ENCODE peak calls at places on chromosomes 2 and 18, in five cellular contexts. One of them, this sample, is unnamed. For H3K4me1, the result is how much of the 10 kb centered on the place peaks cover.

GRCh38 chr2:165074884-165075283 is 119.6 kb upstream of the SLC38A11 start:
- DNase-seq in CD8-positive, alpha-beta memory T cell: no peak
- DNase-seq in stomach: no peak
- DNase-seq in K562: no peak
- DNase-seq in cardiac muscle cell: no peak
- DNase-seq in this sample: no peak

GRCh38 chr2:208097801-208098200 is 26.5 kb downstream of the CRYGD start:
- DNase-seq in stomach: no peak
- DNase-seq in K562: no peak
- DNase-seq in CD8-positive, alpha-beta memory T cell: no peak
- DNase-seq in cardiac muscle cell: peak
- DNase-seq in this sample: no peak

GRCh38 chr2:165469417-165469816 is at the start of gene CSRNP3:
- DNase-seq in CD8-positive, alpha-beta memory T cell: no peak
- DNase-seq in stomach: peak
- DNase-seq in K562: no peak
- DNase-seq in cardiac muscle cell: peak
- DNase-seq in this sample: no peak

GRCh38 chr18:8142932-8143331 is 466.3 kb upstream of the RAB12 start:
- DNase-seq in CD8-positive, alpha-beta memory T cell: no peak
- DNase-seq in stomach: no peak
- DNase-seq in K562: no peak
- DNase-seq in cardiac muscle cell: no peak
- DNase-seq in this sample: no peak

GRCh38 chr2:85908506-85908905 is 19.7 kb upstream of the ST3GAL5 start:
- DNase-seq in CD8-positive, alpha-beta memory T cell: no peak
- DNase-seq in cardiac muscle cell: no peak
- DNase-seq in K562: no peak
- DNase-seq in stomach: no peak
- DNase-seq in this sample: no peak

GRCh38 chr18:8329186-8329771 is 280.0 kb upstream of the RAB12 start:
- DNase-seq in CD8-positive, alpha-beta memory T cell: no peak
- DNase-seq in cardiac muscle cell: peak
- DNase-seq in stomach: no peak
- DNase-seq in K562: no peak
- DNase-seq in this sample: no peak

GRCh38 chr2:6909431-6910385 is 7.5 kb upstream of the RNF144A start:
- DNase-seq in CD8-positive, alpha-beta memory T cell: peak
- DNase-seq in cardiac muscle cell: no peak
- DNase-seq in stomach: no peak
- DNase-seq in K562: no peak
- DNase-seq in this sample: peak

GRCh38 chr2:56531668-56532420 is 348.1 kb downstream of the CCDC85A start:
- DNase-seq in stomach: no peak
- DNase-seq in CD8-positive, alpha-beta memory T cell: no peak
- DNase-seq in cardiac muscle cell: no peak
- DNase-seq in K562: no peak
- DNase-seq in this sample: no peak

GRCh38 chr18:3217930-3218647 is 1.7 kb downstream of the MYOM1 start:
- DNase-seq in stomach: peak
- DNase-seq in cardiac muscle cell: peak
- DNase-seq in K562: peak
- DNase-seq in CD8-positive, alpha-beta memory T cell: no peak
- DNase-seq in this sample: no peak

GRCh38 chr2:128598862-128599441 is 280.3 kb upstream of the HS6ST1 start:
- DNase-seq in cardiac muscle cell: no peak
- DNase-seq in CD8-positive, alpha-beta memory T cell: no peak
- DNase-seq in stomach: no peak
- DNase-seq in K562: no peak
- DNase-seq in this sample: no peak
- H3K4me1 ChIP-seq in cardiac muscle cell: under half
- H3K4me1 ChIP-seq in CD8-positive, alpha-beta memory T cell: under half
- H3K4me1 ChIP-seq in stomach: under half
- H3K4me1 ChIP-seq in K562: under half
- H3K4me1 ChIP-seq in this sample: under half

GRCh38 chr18:46073474-46074331 is 1.6 kb upstream of the PSTPIP2 start:
- DNase-seq in stomach: peak
- DNase-seq in K562: peak
- DNase-seq in CD8-positive, alpha-beta memory T cell: peak
- DNase-seq in cardiac muscle cell: peak
- DNase-seq in this sample: peak
- H3K27ac ChIP-seq in stomach: no peak
- H3K27ac ChIP-seq in K562: no peak
- H3K27ac ChIP-seq in CD8-positive, alpha-beta memory T cell: no peak
- H3K27ac ChIP-seq in cardiac muscle cell: no peak
- H3K27ac ChIP-seq in this sample: no peak

GRCh38 chr2:143685439-143686078 is 556.3 kb downstream of the ARHGAP15 start:
- DNase-seq in cardiac muscle cell: no peak
- DNase-seq in K562: no peak
- DNase-seq in CD8-positive, alpha-beta memory T cell: no peak
- DNase-seq in stomach: no peak
- DNase-seq in this sample: no peak
- H3K4me3 ChIP-seq in cardiac muscle cell: no peak
- H3K4me3 ChIP-seq in K562: no peak
- H3K4me3 ChIP-seq in CD8-positive, alpha-beta memory T cell: no peak
- H3K4me3 ChIP-seq in stomach: no peak
- H3K4me3 ChIP-seq in this sample: no peak

GRCh38 chr2:26617259-26618083 is 23.7 kb downstream of the CIB4 start:
- DNase-seq in K562: no peak
- DNase-seq in cardiac muscle cell: no peak
- DNase-seq in stomach: no peak
- DNase-seq in CD8-positive, alpha-beta memory T cell: no peak
- DNase-seq in this sample: no peak

GRCh38 chr2:26618611-26619010 is 22.6 kb downstream of the CIB4 start:
- DNase-seq in cardiac muscle cell: no peak
- DNase-seq in stomach: no peak
- DNase-seq in CD8-positive, alpha-beta memory T cell: no peak
- DNase-seq in K562: no peak
- DNase-seq in this sample: no peak

GRCh38 chr2:26619649-26620605 is 21.2 kb downstream of the CIB4 start:
- DNase-seq in K562: no peak
- DNase-seq in CD8-positive, alpha-beta memory T cell: no peak
- DNase-seq in cardiac muscle cell: no peak
- DNase-seq in stomach: no peak
- DNase-seq in this sample: no peak

GRCh38 chr2:26616864-26617135 is 24.4 kb downstream of the CIB4 start:
- DNase-seq in stomach: no peak
- DNase-seq in CD8-positive, alpha-beta memory T cell: no peak
- DNase-seq in K562: no peak
- DNase-seq in cardiac muscle cell: no peak
- DNase-seq in this sample: no peak

DNA sequence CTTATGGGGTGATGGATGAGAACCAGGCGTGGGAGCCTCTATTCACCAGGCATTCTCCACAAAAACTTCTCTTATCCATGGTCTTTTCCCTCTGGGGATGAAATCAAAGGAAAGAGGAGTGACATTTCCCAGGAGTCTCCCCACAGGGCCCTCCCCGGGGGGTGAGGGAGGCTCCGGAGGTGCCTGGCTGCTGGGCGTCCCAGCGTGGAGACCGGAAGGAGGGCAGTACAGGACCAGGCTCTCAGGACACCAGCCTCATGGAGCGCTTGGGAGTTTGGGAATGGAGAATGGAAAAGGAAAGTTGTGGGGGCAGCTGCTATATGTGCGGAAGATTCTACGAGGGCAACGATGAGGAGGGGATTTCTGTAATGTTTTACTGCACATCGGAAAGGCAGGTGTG is 22.1 kb downstream of the CIB4 start:
- DNase-seq in CD8-positive, alpha-beta memory T cell: no peak
- DNase-seq in stomach: no peak
- DNase-seq in cardiac muscle cell: no peak
- DNase-seq in K562: no peak
- DNase-seq in this sample: no peak
- H3K4me1 ChIP-seq in CD8-positive, alpha-beta memory T cell: under half
- H3K4me1 ChIP-seq in stomach: under half
- H3K4me1 ChIP-seq in cardiac muscle cell: under half
- H3K4me1 ChIP-seq in K562: under half
- H3K4me1 ChIP-seq in this sample: under half

GRCh38 chr18:22841840-22842239 is 91.3 kb upstream of the RBBP8 start:
- DNase-seq in K562: no peak
- DNase-seq in CD8-positive, alpha-beta memory T cell: no peak
- DNase-seq in cardiac muscle cell: peak
- DNase-seq in stomach: no peak
- DNase-seq in this sample: no peak
- H3K27ac ChIP-seq in K562: no peak
- H3K27ac ChIP-seq in CD8-positive, alpha-beta memory T cell: no peak
- H3K27ac ChIP-seq in cardiac muscle cell: no peak
- H3K27ac ChIP-seq in stomach: no peak
- H3K27ac ChIP-seq in this sample: no peak

GRCh38 chr18:76433788-76434187 is 61.3 kb downstream of the ZNF516 start:
- DNase-seq in cardiac muscle cell: no peak
- DNase-seq in stomach: no peak
- DNase-seq in K562: no peak
- DNase-seq in CD8-positive, alpha-beta memory T cell: no peak
- DNase-seq in this sample: no peak
- H3K4me3 ChIP-seq in cardiac muscle cell: no peak
- H3K4me3 ChIP-seq in stomach: no peak
- H3K4me3 ChIP-seq in K562: no peak
- H3K4me3 ChIP-seq in CD8-positive, alpha-beta memory T cell: no peak
- H3K4me3 ChIP-seq in this sample: no peak